ENCODE peak calls at places on chromosome 9, in seven cellular contexts. Q, I, L, H, R, S and B are unnamed samples.

GRCh38 chr9:136019681-136020060 is 58.5 kb upstream of the UBAC1 start:
- DNase-seq in S (no peak), I (no peak), H (no peak), Q (no peak), R (no peak), L (no peak), B (no peak)

GRCh38 chr9:105244996-105245719 is 707 bp downstream of the SLC44A1 start:
- DNase-seq in I (peak; percentile 30), Q (peak; percentile 16), S (peak; percentile 6), L (peak; percentile 5), R (peak; percentile 41), H (peak; percentile 72), B (peak; percentile 15)

GRCh38 chr9:98263080-98263479 is 7.6 kb upstream of the TBC1D2 start:
- DNase-seq in H (no peak), L (no peak), Q (no peak), I (peak; percentile 59), R (no peak), S (no peak), B (no peak)

GRCh38 chr9:133477992-133478850 is 678 bp downstream of the SLC2A6 start:
- DNase-seq in H (peak; percentile 85), I (peak; percentile 25), L (no peak), R (no peak), S (no peak), Q (no peak), B (no peak)

GRCh38 chr9:126449725-126450443 is 123.3 kb downstream of the MVB12B start:
- DNase-seq in Q (no peak), I (no peak), L (no peak), H (no peak), S (no peak), R (no peak), B (no peak)

GRCh38 chr9:27460225-27461023 is 63.7 kb upstream of the IFNK start:
- DNase-seq in S (no peak), I (peak; percentile 69), R (no peak), Q (no peak), L (no peak), H (peak; percentile 53), B (no peak)

GRCh38 chr9:35079041-35079425 is 709 bp downstream of the FANCG start:
- DNase-seq in L (no peak), Q (no peak), I (no peak), R (no peak), S (no peak), H (no peak), B (no peak)

GRCh38 chr9:8278048-8278447 is 478.5 kb upstream of the DMAC1 start:
- DNase-seq in I (no peak), L (no peak), Q (no peak), R (no peak), H (no peak), S (no peak), B (no peak)

GRCh38 chr9:95813923-95814322 is 61.6 kb upstream of the ERCC6L2 start:
- DNase-seq in L (no peak), I (no peak), Q (no peak), R (no peak), S (no peak), H (no peak), B (no peak)

GRCh38 chr9:120402741-120403542 is 177.0 kb downstream of the CDK5RAP2 start:
- DNase-seq in I (peak; percentile 90), L (no peak), H (no peak), Q (no peak), R (no peak), S (no peak), B (no peak)

GRCh38 chr9:107274953-107275422 is 8.1 kb upstream of the RAD23B start:
- DNase-seq in R (no peak), L (no peak), Q (no peak), H (no peak), S (no peak), I (peak; percentile 100), B (no peak)

GRCh38 chr9:101311759-101312420 is 72.9 kb downstream of the BAAT start:
- DNase-seq in S (no peak), I (peak; percentile 81), H (peak; percentile 88), L (no peak), Q (no peak), R (no peak), B (no peak)

GRCh38 chr9:132167192-132167591 is 5.3 kb downstream of the NTNG2 start:
- DNase-seq in I (no peak), R (no peak), L (no peak), S (no peak), H (no peak), Q (no peak), B (no peak)

GRCh38 chr9:91736311-91736710 is 213.7 kb downstream of the ROR2 start:
- DNase-seq in I (no peak), S (no peak), R (no peak), L (no peak), Q (no peak), H (no peak), B (no peak)

GRCh38 chr9:38084556-38084880 is 15.5 kb upstream of the SHB start:
- DNase-seq in Q (no peak), S (no peak), R (no peak), I (no peak), H (no peak), L (no peak), B (no peak)

GRCh38 chr9:2192356-2192979 is 177.3 kb downstream of the SMARCA2 start:
- DNase-seq in Q (no peak), I (no peak), H (no peak), S (no peak), L (no peak), R (no peak), B (no peak)

GRCh38 chr9:34443976-34444375 is 14.4 kb downstream of the FAM219A start:
- DNase-seq in L (no peak), S (no peak), H (no peak), Q (no peak), I (no peak), R (no peak), B (no peak)

GRCh38 chr9:122095010-122095767 is 2.1 kb upstream of the TTLL11 start:
- DNase-seq in R (peak; percentile 27), S (peak; percentile 43), Q (peak; percentile 22), I (peak; percentile 55), L (peak; percentile 35), H (peak; percentile 87), B (peak; percentile 45)

GRCh38 chr9:38066907-38067610 is 2.0 kb downstream of the SHB start:
- DNase-seq in I (peak; percentile 40), L (no peak), H (no peak), R (peak; percentile 8), Q (no peak), S (no peak), B (no peak)

GRCh38 chr9:131817627-131818026 is 77.8 kb upstream of the RAPGEF1 start:
- DNase-seq in R (no peak), H (no peak), L (no peak), I (no peak), S (no peak), Q (no peak), B (no peak)

GRCh38 chr9:136171009-136171800 is 33.7 kb downstream of the LHX3 start:
- DNase-seq in Q (no peak), S (no peak), R (no peak), H (no peak), I (no peak), L (no peak), B (no peak)

GRCh38 chr9:128420651-128421473 is at the start of gene CERCAM:
- DNase-seq in S (peak; percentile 42), Q (no peak), I (peak; percentile 37), R (peak; percentile 35), L (peak; percentile 16), H (peak; percentile 55), B (no peak)

GRCh38 chr9:72353455-72354116 is 11.4 kb downstream of the ZFAND5 start:
- DNase-seq in L (no peak), I (no peak), Q (no peak), R (no peak), H (no peak), S (no peak), B (no peak)

GRCh38 chr9:37921546-37922300 is 17.8 kb upstream of the SLC25A51 start:
- DNase-seq in L (no peak), H (no peak), R (no peak), S (no peak), Q (no peak), I (no peak), B (no peak)

GRCh38 chr9:84839538-84839937 is 170.0 kb downstream of the NTRK2 start:
- DNase-seq in Q (no peak), I (peak; percentile 80), R (no peak), H (no peak), S (no peak), L (no peak), B (no peak)

GRCh38 chr9:29691758-29692407 is 2118.6 kb upstream of the C9orf72 start:
- DNase-seq in S (no peak), R (no peak), I (no peak), H (peak; percentile 61), L (no peak), Q (no peak), B (no peak)

GRCh38 chr9:123590499-123590898 is 234.5 kb downstream of the CRB2 start:
- DNase-seq in Q (no peak), I (no peak), H (no peak), L (no peak), R (no peak), S (no peak), B (no peak)

GRCh38 chr9:124453586-124454191 is 3.4 kb downstream of the ADGRD2 start:
- DNase-seq in I (no peak), Q (no peak), L (no peak), R (no peak), H (no peak), S (no peak), B (no peak)

GRCh38 chr9:133855802-133856592 is 117.8 kb upstream of the SARDH start:
- DNase-seq in Q (no peak), S (no peak), R (no peak), L (no peak), I (peak; percentile 38), H (no peak), B (no peak)

GRCh38 chr9:107488400-107489143 is 997 bp downstream of the KLF4 start:
- DNase-seq in I (peak; percentile 64), S (peak; percentile 27), Q (no peak), L (no peak), R (no peak), H (no peak), B (no peak)

GRCh38 chr9:128540630-128541355 is 11.6 kb upstream of the SPTAN1 start:
- DNase-seq in R (no peak), Q (no peak), I (peak; percentile 23), L (no peak), S (no peak), H (no peak), B (no peak)

GRCh38 chr9:29691145-29691544 is 2117.9 kb upstream of the C9orf72 start:
- DNase-seq in H (no peak), I (no peak), R (no peak), L (no peak), Q (no peak), S (no peak), B (no peak)

GRCh38 chr9:87267251-87267679 is 230.4 kb upstream of the DAPK1 start:
- DNase-seq in L (no peak), Q (no peak), I (peak; percentile 85), S (no peak), H (no peak), R (no peak), B (no peak)

GRCh38 chr9:120443489-120443888 is 136.5 kb downstream of the CDK5RAP2 start:
- DNase-seq in L (no peak), S (no peak), I (peak; percentile 70), H (no peak), R (no peak), Q (no peak), B (no peak)

GRCh38 chr9:12426198-12426864 is 266.9 kb upstream of the TYRP1 start:
- DNase-seq in Q (no peak), L (no peak), R (no peak), S (no peak), H (peak; percentile 36), I (no peak), B (no peak)